ENCODE peak calls at places on chromosomes 12 and 14, in four cellular contexts. One of them, this sample, is unnamed. For H3K4me1, the result is how much of the 10 kb centered on the place peaks cover.

GRCh38 chr14:90381999-90382451 is 14.8 kb upstream of the CALM1 start:
- DNase-seq in CD8-positive, alpha-beta T cell: no peak
- DNase-seq in left ventricle myocardium inferior: no peak
- DNase-seq in endodermal cell: peak
- DNase-seq in this sample: no peak

GRCh38 chr12:56098592-56098991 is 5.8 kb upstream of the PA2G4 start:
- DNase-seq in CD8-positive, alpha-beta T cell: no peak
- DNase-seq in left ventricle myocardium inferior: no peak
- DNase-seq in endodermal cell: no peak
- DNase-seq in this sample: no peak

GRCh38 chr12:93879476-93880376 is 202.6 kb downstream of the CRADD start:
- DNase-seq in CD8-positive, alpha-beta T cell: no peak
- DNase-seq in left ventricle myocardium inferior: no peak
- DNase-seq in endodermal cell: no peak
- DNase-seq in this sample: no peak

GRCh38 chr12:26678697-26679660 is 154.0 kb downstream of the ITPR2 start:
- DNase-seq in CD8-positive, alpha-beta T cell: no peak
- DNase-seq in left ventricle myocardium inferior: no peak
- DNase-seq in endodermal cell: no peak
- DNase-seq in this sample: no peak

GRCh38 chr12:108939594-108939993 is 59.7 kb downstream of the DAO start:
- DNase-seq in CD8-positive, alpha-beta T cell: no peak
- DNase-seq in left ventricle myocardium inferior: no peak
- DNase-seq in endodermal cell: peak
- DNase-seq in this sample: no peak

GRCh38 chr12:114371250-114371649 is 34.7 kb downstream of the TBX5 start:
- DNase-seq in CD8-positive, alpha-beta T cell: no peak
- DNase-seq in left ventricle myocardium inferior: no peak
- DNase-seq in endodermal cell: no peak
- DNase-seq in this sample: no peak

GRCh38 chr14:76953196-76953945 is 75.1 kb downstream of the IRF2BPL start:
- DNase-seq in CD8-positive, alpha-beta T cell: peak
- DNase-seq in left ventricle myocardium inferior: peak
- DNase-seq in endodermal cell: no peak
- DNase-seq in this sample: no peak

GRCh38 chr12:130013771-130014484 is 110.1 kb upstream of the TMEM132D start:
- DNase-seq in CD8-positive, alpha-beta T cell: no peak
- DNase-seq in left ventricle myocardium inferior: peak
- DNase-seq in endodermal cell: peak
- DNase-seq in this sample: no peak

GRCh38 chr14:42855159-42855558 is 1248.5 kb downstream of the LRFN5 start:
- DNase-seq in CD8-positive, alpha-beta T cell: no peak
- DNase-seq in left ventricle myocardium inferior: no peak
- DNase-seq in endodermal cell: no peak
- DNase-seq in this sample: no peak

GRCh38 chr12:106226884-106227640 is 20.8 kb downstream of the CKAP4 start:
- DNase-seq in CD8-positive, alpha-beta T cell: peak
- DNase-seq in left ventricle myocardium inferior: no peak
- DNase-seq in endodermal cell: peak
- DNase-seq in this sample: no peak

GRCh38 chr12:90546511-90546910 is 408.5 kb downstream of the CCER1 start:
- DNase-seq in CD8-positive, alpha-beta T cell: no peak
- DNase-seq in left ventricle myocardium inferior: no peak
- DNase-seq in endodermal cell: no peak
- DNase-seq in this sample: no peak

GRCh38 chr12:90548595-90548994 is 406.4 kb downstream of the CCER1 start:
- DNase-seq in CD8-positive, alpha-beta T cell: no peak
- DNase-seq in left ventricle myocardium inferior: no peak
- DNase-seq in endodermal cell: no peak
- DNase-seq in this sample: no peak

GRCh38 chr12:90543393-90543792 is 411.6 kb downstream of the CCER1 start:
- DNase-seq in CD8-positive, alpha-beta T cell: no peak
- DNase-seq in left ventricle myocardium inferior: no peak
- DNase-seq in endodermal cell: no peak
- DNase-seq in this sample: no peak

DNA sequence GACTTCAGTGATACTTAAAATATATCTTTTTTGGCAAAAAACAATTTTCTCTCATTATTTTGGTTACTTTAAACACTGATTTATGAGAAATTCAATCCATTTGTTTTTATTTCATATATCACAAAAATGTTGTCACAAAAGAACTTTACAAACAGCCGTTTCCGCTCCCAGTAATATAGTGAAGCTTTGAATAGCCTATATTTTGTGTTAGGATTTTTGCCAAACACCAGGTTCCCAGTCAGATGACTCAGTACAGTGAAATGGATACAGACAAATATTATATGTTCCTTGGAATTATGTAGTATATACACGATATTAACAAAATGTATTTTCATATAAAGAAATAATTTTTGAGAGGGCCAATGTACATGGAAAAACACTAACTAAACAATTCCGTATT is 411.1 kb downstream of the CCER1 start:
- DNase-seq in CD8-positive, alpha-beta T cell: no peak
- DNase-seq in left ventricle myocardium inferior: no peak
- DNase-seq in endodermal cell: no peak
- DNase-seq in this sample: no peak
- H3K4me3 ChIP-seq in CD8-positive, alpha-beta T cell: no peak
- H3K4me3 ChIP-seq in left ventricle myocardium inferior: no peak
- H3K4me3 ChIP-seq in endodermal cell: no peak
- H3K4me3 ChIP-seq in this sample: no peak

DNA sequence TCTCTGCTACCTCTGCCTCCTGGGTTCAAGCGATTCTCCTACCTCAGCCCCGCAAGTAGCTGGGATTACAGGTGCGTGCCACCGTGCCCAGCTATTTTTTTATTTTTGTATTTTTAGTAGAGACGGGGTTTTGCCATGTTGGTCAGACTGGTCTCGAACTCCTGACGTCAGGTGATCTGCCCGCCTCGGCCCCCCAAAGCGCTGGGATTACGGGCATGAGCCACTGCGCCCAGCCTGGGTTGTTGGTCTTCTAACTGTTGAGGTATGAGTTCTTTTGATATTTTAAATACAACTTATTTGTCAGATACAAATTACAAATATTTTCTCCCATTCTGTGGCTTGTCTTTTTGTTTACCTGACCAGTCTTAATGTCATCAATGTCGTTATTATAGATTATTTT is 95.9 kb downstream of the PCNX1 start:
- DNase-seq in CD8-positive, alpha-beta T cell: no peak
- DNase-seq in left ventricle myocardium inferior: no peak
- DNase-seq in endodermal cell: no peak
- DNase-seq in this sample: no peak
- H3K4me1 ChIP-seq in CD8-positive, alpha-beta T cell: half or more
- H3K4me1 ChIP-seq in left ventricle myocardium inferior: under half
- H3K4me1 ChIP-seq in endodermal cell: under half
- H3K4me1 ChIP-seq in this sample: under half

DNA sequence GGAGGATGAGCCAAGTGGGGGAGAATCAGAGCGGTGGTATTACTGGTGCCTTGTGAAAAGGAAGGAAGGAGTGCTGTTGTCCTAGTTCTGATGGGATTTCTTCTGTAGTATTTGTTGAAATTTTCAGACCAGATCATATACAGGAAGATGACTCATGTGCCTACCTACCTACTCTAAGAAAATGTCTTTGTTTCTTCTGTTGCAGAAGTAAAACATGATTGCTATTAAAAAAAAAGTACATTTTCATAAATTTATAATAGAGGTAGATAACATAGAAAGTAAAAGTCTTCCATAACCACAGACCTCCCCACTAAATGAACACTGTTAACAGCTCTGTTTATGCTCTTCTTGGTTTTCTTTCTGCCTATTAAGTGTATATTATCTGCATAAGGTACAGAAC is 26.9 kb downstream of the SAMD4A start:
- DNase-seq in CD8-positive, alpha-beta T cell: no peak
- DNase-seq in left ventricle myocardium inferior: no peak
- DNase-seq in endodermal cell: no peak
- DNase-seq in this sample: no peak
- H3K4me3 ChIP-seq in CD8-positive, alpha-beta T cell: no peak
- H3K4me3 ChIP-seq in left ventricle myocardium inferior: no peak
- H3K4me3 ChIP-seq in endodermal cell: no peak
- H3K4me3 ChIP-seq in this sample: no peak

GRCh38 chr12:2297658-2298057 is 244.9 kb downstream of the CACNA1C start:
- DNase-seq in CD8-positive, alpha-beta T cell: no peak
- DNase-seq in left ventricle myocardium inferior: no peak
- DNase-seq in endodermal cell: no peak
- DNase-seq in this sample: no peak

GRCh38 chr12:2300886-2301285 is 248.1 kb downstream of the CACNA1C start:
- DNase-seq in CD8-positive, alpha-beta T cell: no peak
- DNase-seq in left ventricle myocardium inferior: no peak
- DNase-seq in endodermal cell: peak
- DNase-seq in this sample: no peak

GRCh38 chr12:2300168-2300567 is 247.4 kb downstream of the CACNA1C start:
- DNase-seq in CD8-positive, alpha-beta T cell: no peak
- DNase-seq in left ventricle myocardium inferior: no peak
- DNase-seq in endodermal cell: peak
- DNase-seq in this sample: no peak

GRCh38 chr12:2298556-2299195 is 245.9 kb downstream of the CACNA1C start:
- DNase-seq in CD8-positive, alpha-beta T cell: no peak
- DNase-seq in left ventricle myocardium inferior: no peak
- DNase-seq in endodermal cell: peak
- DNase-seq in this sample: no peak

GRCh38 chr12:2299207-2299606 is 246.4 kb downstream of the CACNA1C start:
- DNase-seq in CD8-positive, alpha-beta T cell: no peak
- DNase-seq in left ventricle myocardium inferior: no peak
- DNase-seq in endodermal cell: peak
- DNase-seq in this sample: no peak
- H3K4me1 ChIP-seq in CD8-positive, alpha-beta T cell: under half
- H3K4me1 ChIP-seq in left ventricle myocardium inferior: half or more
- H3K4me1 ChIP-seq in endodermal cell: under half
- H3K4me1 ChIP-seq in this sample: half or more